ENCODE peak calls at places on chromosomes 2 and 18, in five cellular contexts. E is GM12878, M is ovary, W is upper lobe of left lung, H is stomach. D is an unnamed sample.

GRCh38 chr2:27320958-27321543 is 1.8 kb downstream of the MPV17 start:
- DNase-seq in E (no peak), M (peak; percentile 28), W (peak; percentile 88), H (peak; percentile 64), D (peak; percentile 33)

GRCh38 chr2:138779451-138780440 is at the start of gene NXPH2:
- DNase-seq in E (no peak), M (no peak), W (no peak), H (no peak), D (no peak)

GRCh38 chr2:16477648-16478047 is 188.0 kb downstream of the CYRIA start:
- DNase-seq in E (no peak), M (no peak), W (no peak), H (no peak), D (no peak)

GRCh38 chr2:11899264-11899818 is 152.9 kb downstream of the LPIN1 start:
- DNase-seq in E (no peak), M (no peak), W (no peak), H (no peak), D (no peak)

GRCh38 chr2:105680357-105680756 is 64.4 kb upstream of the NCK2 start:
- DNase-seq in E (no peak), M (no peak), W (no peak), H (no peak), D (no peak)

GRCh38 chr18:77096936-77097886 is 35.4 kb downstream of the MBP start:
- DNase-seq in E (no peak), M (no peak), W (peak; percentile 20), H (no peak), D (no peak)

GRCh38 chr2:18701546-18701945 is 112.2 kb upstream of the NT5C1B start:
- DNase-seq in E (no peak), M (no peak), W (no peak), H (no peak), D (no peak)

GRCh38 chr2:73004889-73005596 is 66.5 kb downstream of the SFXN5 start:
- DNase-seq in E (no peak), M (no peak), W (no peak), H (peak; percentile 11), D (no peak)

GRCh38 chr2:196729418-196729817 is 70.1 kb downstream of the GTF3C3 start:
- DNase-seq in E (no peak), M (no peak), W (no peak), H (no peak), D (no peak)

GRCh38 chr2:102186676-102187190 is at the start of gene IL1RL2:
- DNase-seq in E (no peak), M (no peak), W (peak; percentile 31), H (peak; percentile 57), D (no peak)

DNA sequence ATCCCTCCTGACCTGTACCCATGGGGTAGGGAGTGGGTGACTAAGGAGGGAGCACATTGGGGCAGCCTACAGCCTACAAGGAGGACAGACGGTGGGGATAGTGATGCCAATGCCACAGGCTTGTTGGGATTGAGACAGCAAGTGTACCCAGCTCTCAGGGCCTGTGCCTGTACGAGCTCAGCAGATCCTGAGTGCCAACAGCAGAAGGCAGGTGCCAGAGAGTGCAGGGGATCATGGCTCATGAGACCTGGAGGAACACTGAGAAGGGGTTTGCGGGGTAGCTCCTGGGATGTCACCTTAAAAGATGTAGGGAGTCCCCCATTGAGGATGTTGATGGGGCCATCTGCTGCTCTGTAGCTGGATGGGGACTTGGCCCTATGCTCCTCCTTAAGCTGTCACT is 10.3 kb upstream of the SNED1 start:
- DNase-seq in E (no peak), M (peak; percentile 16), W (peak; percentile 17), H (no peak), D (no peak)
- TF ChIP-seq POLR2A in E (no peak), M (no peak), W (no peak), H (no peak), D (no peak)

GRCh38 chr2:217653240-217653639 is 349.6 kb downstream of the TNS1 start:
- DNase-seq in E (no peak), M (peak; percentile 75), W (peak; percentile 71), H (no peak), D (peak; percentile 62)
- H3K27ac ChIP-seq in E (no peak overlapping the region), M (no peak overlapping the region), W (no peak overlapping the region), H (peak overlapping the region; percentile 62), D (peak overlapping the region; percentile 75)

GRCh38 chr2:4175343-4175742 is 472.0 kb downstream of the DCDC2C start:
- DNase-seq in E (no peak), M (no peak), W (no peak), H (no peak), D (no peak)
- H3K9me3 ChIP-seq in E (no peaks in the 10 kb centered on the region), M (no peaks in the 10 kb centered on the region), W (peaks cover 32% of the 10 kb centered on the region), H (peaks cover 61% of the 10 kb centered on the region), D (no peaks in the 10 kb centered on the region)

GRCh38 chr2:169495310-169495928 is 14.1 kb upstream of the KLHL41 start:
- DNase-seq in E (no peak), M (no peak), W (no peak), H (no peak), D (no peak)

GRCh38 chr2:169490834-169491233 is 11.5 kb downstream of the BBS5 start:
- DNase-seq in E (no peak), M (no peak), W (no peak), H (no peak), D (no peak)

GRCh38 chr2:169491378-169491777 is 12.1 kb downstream of the BBS5 start:
- DNase-seq in E (no peak), M (no peak), W (no peak), H (no peak), D (no peak)

DNA sequence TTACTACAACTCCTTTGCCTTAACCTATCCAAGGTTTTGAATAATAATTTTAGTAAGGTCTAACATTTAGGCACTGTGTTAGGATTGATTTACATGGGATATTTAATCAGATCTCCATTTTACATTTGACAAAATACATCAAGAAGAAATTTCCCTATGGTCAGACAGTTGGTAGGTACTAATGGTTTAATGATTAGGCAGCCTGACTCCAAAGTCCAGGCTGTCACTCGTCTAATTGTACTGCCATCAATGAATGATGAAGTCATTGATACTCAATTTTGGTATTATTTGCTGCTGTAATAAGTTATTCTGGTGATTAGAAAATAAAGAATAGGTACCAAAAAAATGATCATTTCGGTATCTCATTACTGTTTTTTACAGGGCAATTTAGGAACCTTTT is 14.1 kb downstream of the BBS5 start:
- DNase-seq in E (no peak), M (no peak), W (no peak), H (no peak), D (no peak)
- TF ChIP-seq POLR2A in E (no peak), M (no peak), W (no peak), H (no peak), D (no peak)

GRCh38 chr2:195363496-195363895 is 293.5 kb upstream of the SLC39A10 start:
- DNase-seq in E (no peak), M (no peak), W (no peak), H (no peak), D (no peak)

GRCh38 chr2:195360242-195360641 is 296.8 kb upstream of the SLC39A10 start:
- DNase-seq in E (no peak), M (no peak), W (no peak), H (no peak), D (no peak)

GRCh38 chr2:195367713-195368529 is 289.1 kb upstream of the SLC39A10 start:
- DNase-seq in E (no peak), M (no peak), W (no peak), H (no peak), D (no peak)

GRCh38 chr2:195368530-195369216 is 288.4 kb upstream of the SLC39A10 start:
- DNase-seq in E (no peak), M (no peak), W (no peak), H (no peak), D (no peak)

DNA sequence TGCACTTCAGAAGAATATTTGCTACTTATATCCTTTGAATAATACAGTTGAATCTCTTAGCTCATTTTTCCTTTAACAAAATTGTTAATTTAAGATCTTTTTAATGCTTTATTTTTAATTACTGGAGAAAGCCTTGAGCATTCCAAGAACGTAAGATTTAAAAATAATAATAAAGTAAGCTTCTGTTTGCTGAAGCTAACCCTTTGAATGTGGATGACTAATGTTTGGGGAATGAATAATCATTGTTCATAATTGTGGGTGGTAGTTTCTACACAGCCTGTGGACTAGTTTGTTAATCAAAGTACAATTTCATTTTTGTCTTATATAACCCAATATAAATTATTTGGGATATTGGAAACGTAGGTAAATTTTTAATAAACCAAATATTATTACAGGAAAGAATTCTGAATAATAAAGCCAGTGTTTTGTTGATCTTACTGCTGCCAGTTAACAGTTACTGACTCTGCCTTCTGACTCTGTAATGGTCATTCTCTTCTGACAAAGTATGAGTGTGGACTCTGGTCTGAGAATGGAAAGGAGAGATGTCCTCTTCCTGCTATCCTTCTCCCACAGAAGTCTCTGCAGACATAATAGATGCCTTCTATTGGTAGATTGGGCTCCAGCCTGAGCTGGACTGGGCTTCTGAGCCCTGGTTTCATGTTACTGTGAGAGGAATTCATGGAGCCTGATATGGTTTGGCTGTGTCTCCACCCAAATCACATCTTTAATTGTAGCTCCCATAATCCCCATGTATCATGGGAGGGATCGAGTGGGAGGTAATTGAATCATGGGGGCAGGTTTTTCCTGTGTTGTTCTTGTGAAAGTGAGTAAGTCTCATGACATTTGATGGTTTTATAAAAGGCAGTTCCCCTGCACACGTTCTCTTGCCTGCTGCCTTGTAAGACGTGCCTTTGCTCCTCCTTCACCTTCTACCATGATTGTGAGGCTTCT is 292.7 kb upstream of the SLC39A10 start:
- DNase-seq in E (no peak), M (no peak), W (no peak), H (no peak), D (no peak)
- H3K27ac ChIP-seq in E (no peak overlapping the region), M (no peak overlapping the region), W (no peak overlapping the region), H (peak overlapping the region; percentile 23), D (no peak overlapping the region)

DNA sequence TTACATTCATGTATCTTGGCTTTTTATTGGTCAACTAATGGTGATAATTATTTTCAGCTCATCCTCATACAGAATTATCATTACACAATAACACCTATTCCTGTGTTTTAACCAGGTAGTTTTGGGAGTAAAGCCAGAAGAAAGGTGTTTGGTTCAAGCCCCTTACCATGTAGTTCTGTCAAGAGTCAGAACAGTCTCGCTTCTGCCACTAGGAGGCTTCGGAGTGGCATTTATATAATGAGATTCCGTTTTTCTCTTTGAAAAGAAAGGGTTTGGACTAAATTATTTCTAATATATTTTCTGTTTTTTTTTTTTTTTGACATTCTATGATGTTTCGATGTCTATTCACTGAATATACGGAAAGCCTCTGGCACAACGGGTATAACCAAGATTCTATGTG is 217.8 kb downstream of the CDH7 start:
- DNase-seq in E (no peak), M (no peak), W (no peak), H (no peak), D (no peak)
- H3K9me3 ChIP-seq in E (no peaks in the 10 kb centered on the region), M (no peaks in the 10 kb centered on the region), W (no peaks in the 10 kb centered on the region), H (no peaks in the 10 kb centered on the region), D (no peaks in the 10 kb centered on the region)

DNA sequence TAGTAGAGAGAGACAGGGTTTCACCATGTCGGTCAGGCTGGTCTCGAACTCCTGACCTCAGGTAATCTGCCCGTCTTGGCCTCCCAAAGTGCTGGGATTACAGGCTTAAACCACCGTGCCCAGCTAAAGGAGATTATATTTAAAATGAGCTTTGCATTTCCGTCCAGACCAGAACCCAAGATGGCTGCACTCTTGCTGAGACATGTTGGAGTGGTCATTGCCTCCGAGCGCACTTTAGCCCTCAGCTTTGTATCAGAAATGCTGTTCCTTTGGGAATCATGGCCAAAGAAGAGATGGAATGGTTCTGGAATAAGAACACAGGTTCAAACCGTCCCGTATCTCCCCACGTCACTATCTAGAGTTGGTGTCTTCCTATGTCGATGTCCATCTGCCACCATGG is 3.4 kb downstream of the UBXN2A start:
- DNase-seq in E (no peak), M (no peak), W (no peak), H (no peak), D (no peak)
- TF ChIP-seq POLR2A in E (no peak), M (no peak), W (no peak), H (no peak), D (no peak)

GRCh38 chr2:170436077-170436943 is 258.4 kb downstream of the MYO3B start:
- DNase-seq in E (no peak), M (no peak), W (no peak), H (no peak), D (no peak)
- H3K27ac ChIP-seq in E (no peak overlapping the region), M (no peak overlapping the region), W (no peak overlapping the region), H (no peak overlapping the region), D (no peak overlapping the region)

GRCh38 chr18:63292844-63293683 is 26.5 kb downstream of the BCL2 start:
- DNase-seq in E (no peak), M (peak; percentile 53), W (no peak), H (no peak), D (no peak)
- H3K9me3 ChIP-seq in E (no peaks in the 10 kb centered on the region), M (no peaks in the 10 kb centered on the region), W (no peaks in the 10 kb centered on the region), H (no peaks in the 10 kb centered on the region), D (no peaks in the 10 kb centered on the region)

D was measured in tibial nerve.